ENCODE peak calls at places on chromosomes 5 and 9, in five cellular contexts. E, M, D, T and W are unnamed samples.
A peak's percentile ranks its signal among the peaks of the same experiment; 100 is the strongest.

GRCh38 chr9:136538599-136539426 is 7.0 kb downstream of the NOTCH1 start:
- DNase-seq in E (no peak), M (no peak), D (no peak), T (no peak), W (no peak)

GRCh38 chr9:132341177-132341840 is 13.5 kb downstream of the SETX start:
- DNase-seq in E (peak; percentile 79), M (no peak), D (no peak), T (no peak), W (no peak)

GRCh38 chr9:114691046-114691955 is 9.3 kb upstream of the TEX48 start:
- DNase-seq in E (no peak), M (peak; percentile 95), D (no peak), T (no peak), W (no peak)

GRCh38 chr5:65041296-65042158 is 272.8 kb downstream of the CWC27 start:
- DNase-seq in E (no peak), M (peak; percentile 79), D (no peak), T (no peak), W (no peak)

GRCh38 chr5:141878186-141878770 is at the start of gene PCDH1:
- DNase-seq in E (peak; percentile 63), M (peak; percentile 72), D (peak; percentile 69), T (peak; percentile 61), W (peak; percentile 69)

GRCh38 chr9:83986765-83987401 is 6.3 kb downstream of the RMI1 start:
- DNase-seq in E (peak; percentile 66), M (no peak), D (no peak), T (peak; percentile 58), W (no peak)

GRCh38 chr5:176793343-176793699 is 17.0 kb upstream of the UNC5A start:
- DNase-seq in E (no peak), M (no peak), D (no peak), T (no peak), W (no peak)

GRCh38 chr5:173472164-173472563 is 143.9 kb upstream of the STC2 start:
- DNase-seq in E (peak; percentile 78), M (peak; percentile 96), D (peak; percentile 89), T (peak; percentile 73), W (peak; percentile 50)

GRCh38 chr9:137551656-137552534 is at the start of gene MRPL41:
- DNase-seq in E (peak; percentile 90), M (peak; percentile 94), D (peak; percentile 94), T (peak; percentile 95), W (peak; percentile 77)

GRCh38 chr5:114363837-114364236 is 2.0 kb downstream of the KCNN2 start:
- DNase-seq in E (no peak), M (no peak), D (no peak), T (no peak), W (no peak)

GRCh38 chr5:114362977-114363721 is 1.3 kb downstream of the KCNN2 start:
- DNase-seq in E (no peak), M (no peak), D (no peak), T (no peak), W (no peak)

GRCh38 chr5:114361724-114362196 is at the start of gene KCNN2:
- DNase-seq in E (peak; percentile 39), M (peak; percentile 4), D (no peak), T (peak; percentile 74), W (peak; percentile 91)

GRCh38 chr5:114360816-114361723 is 800 bp upstream of the KCNN2 start:
- DNase-seq in E (no peak), M (no peak), D (no peak), T (no peak), W (peak; percentile 70)

DNA sequence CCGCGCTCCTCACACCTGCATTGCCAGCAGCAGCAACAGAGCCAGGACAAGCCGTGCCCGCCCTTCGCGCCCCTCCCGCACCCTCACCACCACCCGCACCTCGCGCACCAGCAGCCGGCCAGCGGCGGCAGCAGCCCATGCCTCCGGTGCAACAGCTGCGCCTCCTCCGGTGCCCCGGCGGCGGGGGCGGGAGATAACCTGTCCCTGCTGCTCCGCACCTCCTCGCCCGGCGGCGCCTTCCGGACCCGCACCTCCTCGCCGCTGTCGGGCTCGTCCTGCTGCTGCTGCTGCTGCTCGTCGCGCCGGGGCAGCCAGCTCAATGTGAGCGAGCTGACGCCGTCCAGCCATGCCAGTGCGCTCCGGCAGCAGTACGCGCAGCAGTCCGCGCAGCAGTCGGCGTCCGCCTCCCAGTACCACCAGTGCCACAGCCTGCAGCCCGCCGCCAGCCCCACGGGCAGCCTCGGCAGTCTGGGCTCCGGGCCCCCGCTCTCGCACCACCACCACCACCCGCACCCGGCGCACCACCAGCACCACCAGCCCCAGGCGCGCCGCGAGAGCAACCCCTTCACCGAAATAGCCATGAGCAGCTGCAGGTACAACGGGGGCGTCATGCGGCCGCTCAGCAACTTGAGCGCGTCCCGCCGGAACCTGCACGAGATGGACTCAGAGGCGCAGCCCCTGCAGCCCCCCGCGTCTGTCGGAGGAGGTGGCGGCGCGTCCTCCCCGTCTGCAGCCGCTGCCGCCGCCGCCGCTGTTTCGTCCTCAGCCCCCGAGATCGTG is 517 bp downstream of the KCNN2 start:
- DNase-seq in E (no peak), M (peak; percentile 4), D (no peak), T (no peak), W (no peak)
- H3K27ac ChIP-seq in E (no peak overlapping the region), M (no peak overlapping the region), D (no peak overlapping the region), T (peak overlapping the region; percentile 63), W (peak overlapping the region; percentile 10)

DNA sequence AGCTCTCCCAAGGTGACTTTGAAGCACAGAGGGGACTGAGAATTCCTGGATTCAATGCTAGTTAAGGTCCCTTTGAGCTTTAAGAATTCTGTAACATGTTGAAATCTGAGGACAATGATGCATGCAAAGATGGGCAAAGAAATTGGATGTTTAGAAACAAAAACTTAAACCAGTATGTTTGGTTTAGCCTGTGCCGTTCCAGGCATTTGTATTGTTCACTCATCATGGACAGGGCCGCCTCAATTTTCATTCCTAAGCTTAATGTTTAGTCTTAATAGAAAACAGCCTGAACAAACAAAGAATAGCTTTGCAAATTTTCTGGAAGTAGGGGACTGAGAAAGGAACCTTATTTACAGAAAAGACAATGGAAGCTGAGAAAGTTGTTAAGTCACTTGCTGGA is 267.8 kb downstream of the ARHGEF28 start:
- DNase-seq in E (no peak), M (no peak), D (no peak), T (no peak), W (no peak)
- H3K27ac ChIP-seq in E (no peak overlapping the region), M (peak overlapping the region; percentile 87), D (no peak overlapping the region), T (no peak overlapping the region), W (no peak overlapping the region)

GRCh38 chr9:107483666-107484065 is 5.9 kb downstream of the KLF4 start:
- DNase-seq in E (no peak), M (no peak), D (no peak), T (no peak), W (no peak)

GRCh38 chr9:107487521-107488399 is 1.8 kb downstream of the KLF4 start:
- DNase-seq in E (peak; percentile 75), M (peak; percentile 82), D (peak; percentile 88), T (peak; percentile 68), W (no peak)

GRCh38 chr9:107484117-107484723 is 5.3 kb downstream of the KLF4 start:
- DNase-seq in E (peak; percentile 9), M (peak; percentile 84), D (no peak), T (no peak), W (no peak)

GRCh38 chr9:107486674-107487520 is 2.7 kb downstream of the KLF4 start:
- DNase-seq in E (no peak), M (peak; percentile 45), D (peak; percentile 79), T (peak; percentile 27), W (no peak)

DNA sequence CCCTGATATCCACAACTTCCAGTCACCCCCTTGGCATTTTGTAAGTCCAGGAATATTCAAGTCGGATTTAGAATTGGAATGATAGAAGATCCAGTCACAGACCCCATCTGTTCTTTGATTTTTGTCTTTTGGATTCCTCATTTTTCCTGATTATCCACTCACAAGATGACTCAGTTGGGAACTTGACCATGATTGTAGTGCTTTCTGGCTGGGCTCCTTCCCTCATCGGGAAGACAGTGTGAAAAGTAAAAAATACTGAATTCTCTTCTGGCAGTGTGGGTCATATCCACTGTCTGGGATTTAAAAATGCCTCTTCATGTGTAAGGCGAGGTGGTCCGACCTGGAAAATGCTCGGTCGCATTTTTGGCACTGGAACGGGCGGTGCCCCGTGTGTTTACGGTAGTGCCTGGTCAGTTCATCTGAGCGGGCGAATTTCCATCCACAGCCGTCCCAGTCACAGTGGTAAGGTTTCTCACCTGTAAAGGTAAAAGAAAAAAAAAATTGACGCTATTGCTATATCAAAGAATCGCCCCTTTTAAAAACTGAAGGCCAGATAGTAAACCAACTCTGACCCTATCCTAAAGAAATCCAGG is 4.0 kb downstream of the KLF4 start:
- DNase-seq in E (no peak), M (peak; percentile 68), D (no peak), T (no peak), W (no peak)
- H3K27ac ChIP-seq in E (peak overlapping the region; percentile 91), M (peak overlapping the region; percentile 1), D (no peak overlapping the region), T (peak overlapping the region; percentile 73), W (no peak overlapping the region)

DNA sequence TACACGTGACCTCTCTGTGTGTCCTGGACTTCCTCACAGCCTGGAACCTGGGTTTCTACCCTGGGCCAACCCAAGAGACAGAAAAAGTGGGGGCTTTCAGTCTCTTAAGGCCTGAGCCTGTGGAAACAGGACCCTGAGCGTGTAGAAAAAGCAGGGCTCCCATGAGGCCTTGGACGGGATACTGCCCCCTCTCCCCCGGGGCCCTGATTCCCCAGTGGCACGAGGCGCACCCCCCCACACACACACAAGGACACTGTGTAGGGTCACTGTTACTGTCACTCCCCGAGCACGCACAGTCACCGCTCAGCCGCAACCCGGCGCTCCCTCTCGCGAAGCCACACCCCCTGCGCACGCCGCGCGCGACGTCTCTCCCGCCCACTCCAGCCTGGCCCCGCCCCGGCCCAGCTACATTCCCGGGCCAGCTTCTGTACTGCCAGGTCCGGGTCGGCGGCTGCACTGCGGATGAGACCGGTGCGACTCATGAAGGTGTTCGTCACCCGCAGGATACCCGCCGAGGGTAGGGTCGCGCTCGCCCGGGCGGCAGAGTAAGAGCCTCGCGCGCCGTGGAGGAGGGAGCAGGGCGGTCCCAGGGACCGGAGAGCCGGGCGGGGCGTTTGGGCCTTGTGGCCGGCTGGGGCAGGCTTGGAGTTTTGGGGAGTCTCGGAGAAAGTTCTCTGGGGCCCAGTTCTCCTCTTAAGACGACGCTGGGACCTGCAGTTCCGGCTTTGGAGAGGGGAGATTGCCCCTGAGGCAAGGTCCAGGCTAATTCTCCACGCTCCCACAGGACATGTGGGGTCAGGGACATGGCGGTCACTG is at the start of gene GRHPR:
- DNase-seq in E (peak; percentile 91), M (peak; percentile 93), D (peak; percentile 92), T (peak; percentile 91), W (peak; percentile 86)
- H3K27ac ChIP-seq in E (peak within 1 kb of the TSS; percentile 87), M (peak within 1 kb of the TSS; percentile 65), D (peak within 1 kb of the TSS; percentile 75), T (peak within 1 kb of the TSS; percentile 72), W (peak within 1 kb of the TSS; percentile 92)

GRCh38 chr9:101354143-101354764 is 30.6 kb downstream of the BAAT start:
- DNase-seq in E (no peak), M (peak; percentile 8), D (no peak), T (no peak), W (no peak)
- H3K27ac ChIP-seq in E (no peak overlapping the region), M (no peak overlapping the region), D (no peak overlapping the region), T (no peak overlapping the region), W (no peak overlapping the region)

DNA sequence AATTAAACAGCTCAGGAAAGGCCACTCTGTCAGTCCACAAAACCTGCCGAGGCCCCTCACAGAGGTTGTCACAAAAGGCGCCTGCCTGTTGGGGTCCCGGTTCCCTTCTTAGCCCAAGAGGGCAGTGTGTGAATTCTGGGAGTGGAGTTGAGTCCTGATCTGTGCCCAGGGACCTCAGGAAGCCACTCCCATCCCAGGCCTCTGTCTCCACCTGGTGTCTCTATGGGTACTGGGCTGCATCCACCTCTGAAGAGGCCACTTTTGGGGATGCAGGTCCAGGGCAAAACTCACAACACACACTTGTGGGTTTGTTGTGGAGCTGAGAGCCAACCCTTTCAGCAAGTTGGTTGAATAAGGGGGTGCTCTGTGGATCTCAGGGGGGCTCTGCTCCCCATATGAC is 74.3 kb upstream of the STXBP1 start:
- DNase-seq in E (no peak), M (no peak), D (no peak), T (no peak), W (no peak)
- H3K27ac ChIP-seq in E (peak overlapping the region; percentile 5), M (peak overlapping the region; percentile 79), D (peak overlapping the region; percentile 56), T (no peak overlapping the region), W (no peak overlapping the region)